ENCODE peak calls at places on chromosomes 13 and 19, in six cellular contexts. E, Q, N, D, G and O are unnamed samples. For H3K36me3, the result is how much of the 10 kb centered on the place peaks cover.

GRCh38 chr13:77397636-77398035 is 70.7 kb upstream of the MYCBP2 start:
- DNase-seq in E (no peak), Q (peak), D (no peak), G (no peak), N (no peak), O (no peak)

GRCh38 chr19:18846862-18847515 is 15.2 kb downstream of the UPF1 start:
- DNase-seq in G (peak), Q (peak), D (peak), E (peak), N (peak), O (no peak)

GRCh38 chr19:7550987-7551761 is 15.7 kb downstream of the PNPLA6 start:
- DNase-seq in N (peak), Q (peak), E (peak), D (no peak), G (peak), O (no peak)

GRCh38 chr13:77979721-77980377 is 61.2 kb upstream of the EDNRB start:
- DNase-seq in E (no peak), G (no peak), D (no peak), Q (no peak), N (no peak), O (no peak)

GRCh38 chr19:3608079-3608641 is 1.5 kb upstream of the TBXA2R start:
- DNase-seq in G (no peak), D (no peak), N (no peak), Q (no peak), E (no peak), O (no peak)

GRCh38 chr13:20387441-20387971 is 138.2 kb downstream of the CRYL1 start:
- DNase-seq in Q (peak), N (no peak), D (no peak), G (no peak), E (no peak), O (no peak)

GRCh38 chr19:35329323-35329722 is 336 bp downstream of the CD22 start:
- DNase-seq in Q (no peak), D (no peak), G (no peak), E (no peak), N (no peak), O (no peak)

GRCh38 chr13:77386880-77387606 is 60.1 kb upstream of the MYCBP2 start:
- DNase-seq in E (no peak), D (peak), G (no peak), N (no peak), Q (no peak), O (no peak)

GRCh38 chr19:39308531-39309304 is 11.9 kb downstream of the LRFN1 start:
- DNase-seq in D (peak), N (no peak), E (no peak), Q (peak), G (no peak), O (no peak)

GRCh38 chr19:40190891-40191835 is at the start of gene MAP3K10:
- DNase-seq in D (peak), E (peak), N (peak), Q (peak), G (peak), O (no peak)

GRCh38 chr19:3977242-3978143 is 6.6 kb upstream of the DAPK3 start:
- DNase-seq in E (no peak), D (peak), G (peak), N (no peak), Q (no peak), O (no peak)

GRCh38 chr13:78147905-78148304 is 229.3 kb upstream of the EDNRB start:
- DNase-seq in G (no peak), E (no peak), D (no peak), N (no peak), Q (peak), O (no peak)

GRCh38 chr13:112688560-112689497 is 1.0 kb upstream of the ATP11A start:
- DNase-seq in E (no peak), D (peak), Q (no peak), N (peak), G (no peak), O (peak)

GRCh38 chr13:80237646-80238045 is 103.3 kb downstream of the SPRY2 start:
- DNase-seq in N (no peak), Q (no peak), G (no peak), D (no peak), E (no peak), O (no peak)

GRCh38 chr13:101785858-101786257 is 333.4 kb downstream of the ITGBL1 start:
- DNase-seq in E (peak), N (peak), D (no peak), G (peak), Q (peak), O (no peak)

GRCh38 chr19:5309438-5310204 is 31.0 kb downstream of the PTPRS start:
- DNase-seq in D (no peak), G (peak), Q (no peak), E (no peak), N (no peak), O (no peak)

GRCh38 chr19:51422053-51422448 is 4.6 kb upstream of the SIGLEC10 start:
- DNase-seq in Q (peak), E (peak), N (peak), D (peak), G (peak), O (no peak)

GRCh38 chr19:51460164-51460992 is 2.1 kb upstream of the SIGLEC8 start:
- DNase-seq in E (no peak), Q (no peak), D (no peak), N (no peak), G (peak), O (peak)

GRCh38 chr19:19404879-19405860 is at the start of gene GATAD2A:
- DNase-seq in D (peak), Q (peak), G (peak), N (peak), E (peak), O (peak)

GRCh38 chr19:56566904-56567273 is 379 bp upstream of the ZNF470 start:
- DNase-seq in D (peak), G (peak), N (peak), E (no peak), Q (peak), O (peak)

GRCh38 chr13:75219479-75220237 is 262.3 kb downstream of the TBC1D4 start:
- DNase-seq in G (peak), N (peak), E (peak), D (peak), Q (peak), O (no peak)

GRCh38 chr13:80441968-80442367 is 101.0 kb upstream of the SPRY2 start:
- DNase-seq in N (no peak), E (no peak), D (no peak), Q (no peak), G (no peak), O (no peak)

GRCh38 chr13:68748038-68748437 is 1359.6 kb upstream of the ATXN8OS start:
- DNase-seq in G (no peak), Q (no peak), N (no peak), E (no peak), D (no peak), O (no peak)

GRCh38 chr13:113051641-113052040 is 54.0 kb upstream of the F7 start:
- DNase-seq in N (no peak), Q (no peak), D (peak), G (no peak), E (no peak), O (no peak)

GRCh38 chr13:73987618-73988017 is 146.6 kb downstream of the KLF12 start:
- DNase-seq in Q (no peak), E (no peak), N (no peak), D (no peak), G (no peak), O (no peak)

GRCh38 chr13:91360246-91360751 is 12.8 kb downstream of the MIR17HG start:
- DNase-seq in E (no peak), G (no peak), N (no peak), D (no peak), Q (no peak), O (no peak)

GRCh38 chr19:38721977-38722773 is 22.1 kb downstream of the CAPN12 start:
- DNase-seq in N (peak), E (peak), G (no peak), Q (no peak), D (no peak), O (no peak)

GRCh38 chr13:110475550-110476219 is 85.8 kb downstream of the RAB20 start:
- DNase-seq in N (no peak), G (no peak), E (no peak), Q (no peak), D (no peak), O (no peak)
- H3K36me3 ChIP-seq in N (half or more), G (under half), E (half or more), Q (under half), D (under half), O (half or more)

GRCh38 chr19:16559896-16560295 is 12.3 kb downstream of the SLC35E1 start:
- DNase-seq in E (no peak), G (no peak), D (no peak), Q (no peak), N (no peak), O (no peak)
- H3K4me3 ChIP-seq in E (no peak), G (no peak), D (no peak), Q (no peak), N (no peak), O (no peak)

DNA sequence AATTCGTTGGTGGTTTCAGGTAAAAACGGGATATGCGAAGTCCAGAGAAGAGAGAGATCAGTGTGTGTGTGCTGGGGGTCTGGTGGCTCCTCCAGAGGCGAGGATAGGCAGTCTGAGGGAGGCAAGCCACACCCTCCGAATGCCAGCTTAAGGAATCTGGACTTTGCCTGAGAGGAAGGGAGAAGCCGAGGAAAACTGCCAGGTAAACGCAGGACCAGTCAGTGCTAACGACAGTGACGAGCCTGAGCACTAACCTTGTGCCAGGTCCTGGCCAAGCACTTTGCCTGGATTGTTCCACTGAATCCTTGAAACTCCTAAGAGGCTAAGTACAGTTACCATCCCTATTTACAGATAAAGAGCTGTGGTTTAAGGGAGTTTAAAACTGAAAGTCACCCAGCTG is 15.3 kb downstream of the SMG9 start:
- DNase-seq in D (no peak), Q (no peak), N (no peak), G (no peak), E (no peak), O (no peak)
- H3K36me3 ChIP-seq in D (half or more), Q (under half), N (half or more), G (half or more), E (half or more), O (half or more)

GRCh38 chr19:55174425-55175116 is 5.5 kb downstream of the SYT5 start:
- DNase-seq in Q (no peak), E (no peak), G (no peak), D (no peak), N (no peak), O (no peak)
- H3K4me3 ChIP-seq in Q (no peak), E (no peak), G (peak), D (no peak), N (no peak), O (no peak)

DNA sequence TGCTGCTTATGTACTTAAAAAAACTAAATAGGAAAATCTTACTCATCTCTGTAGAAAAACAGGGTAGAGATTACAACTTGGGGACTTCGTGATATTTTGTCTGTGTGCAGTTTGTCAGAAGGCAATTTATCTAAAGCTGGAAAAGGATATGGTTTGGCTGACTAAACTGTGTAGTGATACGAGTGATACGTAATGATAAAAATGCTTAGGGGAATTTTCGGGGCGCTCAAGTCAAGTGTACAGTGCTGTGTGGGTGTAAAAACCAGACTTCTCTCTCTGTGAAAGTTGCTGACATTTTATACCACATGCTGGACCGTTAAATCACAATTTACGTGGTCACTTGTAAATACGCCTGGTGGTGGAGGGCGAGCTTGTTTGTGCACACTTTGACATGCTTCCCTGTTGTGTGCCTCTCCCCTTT is 221.7 kb downstream of the KCNRG start:
- DNase-seq in G (no peak), E (no peak), D (no peak), Q (no peak), N (no peak), O (no peak)
- H3K36me3 ChIP-seq in G (under half), E (under half), D (under half), Q (under half), N (under half), O (under half)

GRCh38 chr19:29956855-29957254 is 14.8 kb downstream of the URI1 start:
- DNase-seq in Q (no peak), N (no peak), D (no peak), G (no peak), E (no peak), O (no peak)
- H3K4me3 ChIP-seq in Q (no peak), N (no peak), D (no peak), G (no peak), E (no peak), O (no peak)

DNA sequence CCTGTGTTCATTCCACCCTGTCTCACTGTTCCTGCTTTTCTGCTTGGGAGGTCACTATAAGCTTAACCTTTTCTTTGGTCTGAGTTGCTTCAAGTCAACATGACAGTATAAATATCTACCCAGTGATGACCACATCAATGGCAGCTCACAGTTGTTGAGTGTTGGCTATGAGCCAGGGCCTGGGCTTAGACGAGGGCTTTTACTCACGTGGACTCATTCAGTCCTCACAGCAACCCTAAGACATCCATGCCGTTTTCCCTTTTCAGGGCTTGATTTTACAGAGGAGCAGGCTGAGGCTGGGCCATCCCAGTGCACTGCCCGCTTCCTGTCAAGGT is 10.2 kb upstream of the CCDC97 start:
- DNase-seq in G (no peak), Q (no peak), E (no peak), D (peak), N (peak), O (no peak)
- H3K36me3 ChIP-seq in G (half or more), Q (half or more), E (half or more), D (half or more), N (half or more), O (half or more)